ENCODE peak calls at places on chromosomes 3 and 15, in five cellular contexts. U is GM12878, N is HepG2, D is GM23338, V is K562. J is an unnamed sample.

GRCh38 chr15:82952156-82953081 is at the start of gene HOMER2:
- DNase-seq in D (peak; percentile 68), V (peak; percentile 66), N (peak; percentile 10), U (no peak), J (no peak)

GRCh38 chr3:14398801-14399114 is 3.6 kb upstream of the SLC6A6 start:
- DNase-seq in N (no peak), V (no peak), D (no peak), U (no peak), J (no peak)

GRCh38 chr3:179451335-179452165 is at the start of gene GNB4:
- DNase-seq in V (peak; percentile 82), U (no peak), D (peak; percentile 84), N (no peak), J (peak; percentile 75)

GRCh38 chr3:28667646-28668376 is 319.2 kb upstream of the AZI2 start:
- DNase-seq in U (peak; percentile 61), V (peak; percentile 51), D (peak; percentile 85), N (peak; percentile 46), J (peak; percentile 65)

GRCh38 chr3:172219750-172220149 is 180.4 kb downstream of the FNDC3B start:
- DNase-seq in U (no peak), D (no peak), V (no peak), N (no peak), J (no peak)

GRCh38 chr3:109045271-109046051 is 72.5 kb downstream of the MORC1 start:
- DNase-seq in U (no peak), D (no peak), N (no peak), V (no peak), J (no peak)

GRCh38 chr15:40367673-40368611 is 9.9 kb downstream of the DISP2 start:
- DNase-seq in N (peak; percentile 75), V (peak; percentile 93), D (peak; percentile 96), U (peak; percentile 27), J (peak; percentile 87)

GRCh38 chr15:62071711-62072308 is 5.0 kb downstream of the C2CD4A start:
- DNase-seq in D (peak; percentile 71), V (peak; percentile 23), N (peak; percentile 29), U (no peak), J (peak; percentile 39)

GRCh38 chr15:75152382-75153079 is 49.2 kb upstream of the C15orf39 start:
- DNase-seq in N (no peak), V (no peak), U (no peak), D (no peak), J (no peak)

GRCh38 chr3:141280690-141281089 is 49.1 kb downstream of the PXYLP1 start:
- DNase-seq in D (no peak), V (no peak), N (no peak), U (no peak), J (no peak)

GRCh38 chr15:72967397-72967796 is 84.9 kb upstream of the NEO1 start:
- DNase-seq in D (no peak), N (no peak), U (no peak), V (no peak), J (no peak)

GRCh38 chr3:78818161-78818985 is 949.4 kb downstream of the ROBO1 start:
- DNase-seq in D (no peak), N (no peak), V (no peak), U (no peak), J (no peak)

GRCh38 chr3:78823859-78824258 is 943.9 kb downstream of the ROBO1 start:
- DNase-seq in N (peak; percentile 37), V (no peak), D (no peak), U (no peak), J (no peak)

GRCh38 chr3:78822741-78823140 is 945.1 kb downstream of the ROBO1 start:
- DNase-seq in V (no peak), U (no peak), D (no peak), N (no peak), J (no peak)

GRCh38 chr3:78823434-78823833 is 944.4 kb downstream of the ROBO1 start:
- DNase-seq in D (no peak), N (no peak), V (no peak), U (no peak), J (no peak)

GRCh38 chr3:78820497-78820896 is 947.3 kb downstream of the ROBO1 start:
- DNase-seq in N (no peak), U (no peak), V (no peak), D (no peak), J (no peak)
- TF ChIP-seq JUNB in N (no peak), U (no peak), V (no peak), D (no peak), J (no peak)

GRCh38 chr3:17508180-17508752 is 234.2 kb downstream of the TBC1D5 start:
- DNase-seq in V (no peak), U (no peak), N (no peak), D (no peak), J (no peak)
- TF ChIP-seq JUNB in V (no peak), U (no peak), N (no peak), D (no peak), J (no peak)

DNA sequence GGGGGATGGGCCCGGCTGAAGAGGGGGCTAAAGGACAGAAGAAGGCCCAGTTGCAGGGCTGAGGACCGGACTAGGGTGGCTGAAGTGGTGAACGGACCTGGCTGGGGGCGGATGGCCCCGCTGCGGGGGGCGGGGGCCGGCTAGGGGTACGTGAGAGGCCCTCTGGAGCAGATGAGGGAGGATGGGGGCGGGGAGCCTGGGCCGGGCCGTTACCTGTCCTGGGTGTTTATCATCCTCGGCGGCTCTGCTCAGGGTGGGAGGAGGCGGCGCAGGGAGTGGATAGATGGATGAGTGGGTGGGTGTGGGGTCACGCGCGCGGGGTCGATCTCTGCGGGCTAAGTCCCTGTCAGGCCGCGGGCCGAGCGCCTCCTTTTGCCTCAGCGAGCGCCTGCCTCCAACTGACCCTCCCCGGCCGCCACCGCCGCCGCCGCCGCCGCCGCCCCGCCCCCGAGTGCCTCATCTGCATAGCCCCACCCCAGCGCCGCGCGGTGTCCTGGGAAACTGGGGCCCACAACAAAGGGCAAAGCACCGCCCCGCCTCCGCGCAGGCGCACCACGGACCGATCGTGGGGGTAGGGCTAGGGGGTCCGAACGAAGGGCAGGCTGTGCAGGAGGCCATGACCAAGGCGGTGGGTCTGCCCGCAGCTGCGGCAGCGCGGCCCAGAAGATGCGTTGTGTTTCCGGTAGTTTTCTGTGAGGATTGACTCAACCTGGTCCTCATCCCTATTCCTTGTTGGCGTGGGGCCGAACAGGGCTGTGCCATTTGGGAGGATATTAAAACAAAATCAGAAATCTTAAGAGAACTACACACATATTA is 72.4 kb downstream of the RBPMS2 start:
- DNase-seq in V (peak; percentile 99), U (peak; percentile 68), N (peak; percentile 87), D (peak; percentile 98), J (peak; percentile 93)
- TF ChIP-seq JUNB in V (no peak), U (no peak), N (no peak), D (no peak), J (no peak)

GRCh38 chr3:34260266-34260990 is 462.0 kb downstream of the PDCD6IP start:
- DNase-seq in U (no peak), V (peak; percentile 52), N (peak; percentile 10), D (peak; percentile 73), J (peak; percentile 44)
- TF ChIP-seq JUNB in U (no peak), V (no peak), N (no peak), D (no peak), J (no peak)

GRCh38 chr3:46423588-46423987 is 16.5 kb downstream of the CCRL2 start:
- DNase-seq in V (no peak), U (no peak), D (no peak), N (peak; percentile 3), J (no peak)
- TF ChIP-seq JUNB in V (no peak), U (no peak), D (no peak), N (no peak), J (no peak)

J was measured in A549.